ENCODE peak calls at places on chromosomes 5 and 9, in ten cellular contexts. I is fibroblast of lung; C is HepG2; X is psoas muscle; A is SJSA1; V is sigmoid colon; N is naive thymus-derived CD4-positive, alpha-beta T cell; K is IMR-90; D is Peyer's patch; P is brain microvascular endothelial cell. G is an unnamed sample. For H3K27me3 and H3K36me3, the result is how much of the 10 kb centered on the place peaks cover.

GRCh38 chr5:89338935-89339334 is 456.0 kb upstream of the MEF2C start:
- DNase-seq in D (no peak), C (no peak), N (no peak), A (peak), I (peak), X (no peak), V (no peak), P (no peak), K (peak), G (no peak)

GRCh38 chr5:157214399-157214798 is 33.8 kb downstream of the ITK start:
- DNase-seq in A (no peak), C (no peak), N (no peak), D (no peak), V (no peak), K (no peak), I (no peak), X (no peak), P (no peak), G (no peak)

GRCh38 chr5:154985126-154985525 is 28.4 kb upstream of the KIF4B start:
- DNase-seq in K (no peak), N (no peak), X (no peak), P (no peak), A (no peak), I (no peak), C (no peak), D (no peak), V (no peak), G (no peak)

GRCh38 chr5:79702606-79703380 is 13.2 kb downstream of the CMYA5 start:
- DNase-seq in D (no peak), A (no peak), K (no peak), I (no peak), C (peak), N (peak), X (peak), V (no peak), P (no peak), G (peak)

GRCh38 chr9:119859128-119859527 is 489.9 kb upstream of the BRINP1 start:
- DNase-seq in A (no peak), X (no peak), K (no peak), V (no peak), I (no peak), D (no peak), C (no peak), N (no peak), P (no peak), G (no peak)

GRCh38 chr5:126003309-126003708 is 419.9 kb upstream of the GRAMD2B start:
- DNase-seq in V (no peak), K (peak), C (no peak), X (no peak), P (peak), A (no peak), I (peak), N (no peak), D (no peak), G (no peak)

GRCh38 chr9:120555884-120556283 is 24.1 kb downstream of the CDK5RAP2 start:
- DNase-seq in A (no peak), N (no peak), K (no peak), D (no peak), P (no peak), V (no peak), I (no peak), C (no peak), X (no peak), G (no peak)

GRCh38 chr5:6291961-6292360 is 86.4 kb downstream of the MED10 start:
- DNase-seq in I (no peak), K (no peak), P (no peak), D (no peak), X (no peak), N (peak), A (no peak), C (peak), V (no peak), G (peak)

GRCh38 chr5:178078197-178078995 is 34.9 kb upstream of the N4BP3 start:
- DNase-seq in P (peak), V (no peak), X (no peak), C (no peak), N (no peak), K (peak), A (peak), I (peak), D (no peak), G (no peak)

GRCh38 chr5:103114440-103114839 is 5.5 kb downstream of the GIN1 start:
- DNase-seq in V (no peak), P (no peak), A (no peak), X (no peak), N (no peak), D (no peak), I (peak), K (no peak), C (no peak), G (no peak)

GRCh38 chr5:32309766-32310165 is 3.0 kb downstream of the MTMR12 start:
- DNase-seq in X (no peak), D (no peak), K (no peak), P (no peak), A (no peak), I (no peak), N (no peak), V (no peak), C (no peak), G (no peak)

GRCh38 chr9:81737871-81738507 is 48.6 kb upstream of the TLE1 start:
- DNase-seq in X (no peak), V (no peak), A (peak), N (no peak), K (peak), D (no peak), I (peak), C (peak), P (peak), G (no peak)

GRCh38 chr9:83706703-83707517 is 848 bp downstream of the UBQLN1 start:
- DNase-seq in N (peak), D (peak), X (peak), P (peak), C (peak), A (peak), K (peak), V (peak), I (peak), G (peak)

GRCh38 chr5:132469380-132470372 is 20.9 kb downstream of the IRF1 start:
- DNase-seq in A (no peak), N (no peak), C (peak), V (peak), X (no peak), I (no peak), D (peak), K (peak), P (no peak), G (no peak)

GRCh38 chr9:84789463-84789830 is 119.9 kb downstream of the NTRK2 start:
- DNase-seq in A (no peak), K (no peak), X (no peak), C (no peak), V (no peak), I (no peak), N (no peak), P (no peak), D (no peak), G (no peak)

GRCh38 chr9:1429328-1429727 is 379.2 kb downstream of the DMRT2 start:
- DNase-seq in K (no peak), D (no peak), A (no peak), C (peak), V (no peak), I (no peak), N (no peak), X (no peak), P (no peak), G (peak)

GRCh38 chr9:73154760-73155159 is 3.1 kb downstream of the ANXA1 start:
- DNase-seq in K (peak), D (no peak), P (no peak), V (no peak), I (peak), N (peak), X (no peak), A (no peak), C (no peak), G (no peak)

GRCh38 chr9:115118471-115119156 is 657 bp upstream of the TNC start:
- DNase-seq in C (no peak), P (peak), A (peak), X (peak), N (no peak), D (peak), I (peak), K (peak), V (peak), G (peak)

GRCh38 chr9:3526903-3527652 is 1.3 kb upstream of the RFX3 start:
- DNase-seq in P (peak), D (no peak), C (peak), N (no peak), X (peak), K (peak), A (no peak), V (no peak), I (no peak), G (no peak)

DNA sequence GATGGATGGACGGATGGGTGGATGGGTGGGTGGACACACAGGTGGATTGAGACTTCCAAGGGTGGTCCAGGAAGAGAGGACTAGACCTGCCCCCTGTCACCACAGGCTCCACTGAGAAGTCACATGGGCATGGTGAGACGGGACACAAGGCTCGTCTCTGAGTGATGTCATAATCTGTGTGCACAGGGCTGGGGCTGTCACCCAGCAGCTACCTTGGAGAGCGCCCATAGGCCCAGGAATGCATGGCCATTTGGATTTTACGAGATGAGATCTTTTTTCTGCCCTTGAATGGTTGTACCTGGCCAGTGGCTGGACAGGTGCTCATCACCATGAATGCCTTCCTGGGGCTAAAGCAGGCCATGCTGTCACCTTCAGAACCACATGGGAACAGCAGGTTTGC is 3.1 kb downstream of the OLFM1 start:
- DNase-seq in X (no peak), P (no peak), N (no peak), K (no peak), I (no peak), C (no peak), A (no peak), D (no peak), V (no peak), G (no peak)
- H3K27me3 ChIP-seq in X (under half), P (under half), N (under half), K (under half), I (under half), C (under half), A (under half), D (under half), V (under half), G (under half)

DNA sequence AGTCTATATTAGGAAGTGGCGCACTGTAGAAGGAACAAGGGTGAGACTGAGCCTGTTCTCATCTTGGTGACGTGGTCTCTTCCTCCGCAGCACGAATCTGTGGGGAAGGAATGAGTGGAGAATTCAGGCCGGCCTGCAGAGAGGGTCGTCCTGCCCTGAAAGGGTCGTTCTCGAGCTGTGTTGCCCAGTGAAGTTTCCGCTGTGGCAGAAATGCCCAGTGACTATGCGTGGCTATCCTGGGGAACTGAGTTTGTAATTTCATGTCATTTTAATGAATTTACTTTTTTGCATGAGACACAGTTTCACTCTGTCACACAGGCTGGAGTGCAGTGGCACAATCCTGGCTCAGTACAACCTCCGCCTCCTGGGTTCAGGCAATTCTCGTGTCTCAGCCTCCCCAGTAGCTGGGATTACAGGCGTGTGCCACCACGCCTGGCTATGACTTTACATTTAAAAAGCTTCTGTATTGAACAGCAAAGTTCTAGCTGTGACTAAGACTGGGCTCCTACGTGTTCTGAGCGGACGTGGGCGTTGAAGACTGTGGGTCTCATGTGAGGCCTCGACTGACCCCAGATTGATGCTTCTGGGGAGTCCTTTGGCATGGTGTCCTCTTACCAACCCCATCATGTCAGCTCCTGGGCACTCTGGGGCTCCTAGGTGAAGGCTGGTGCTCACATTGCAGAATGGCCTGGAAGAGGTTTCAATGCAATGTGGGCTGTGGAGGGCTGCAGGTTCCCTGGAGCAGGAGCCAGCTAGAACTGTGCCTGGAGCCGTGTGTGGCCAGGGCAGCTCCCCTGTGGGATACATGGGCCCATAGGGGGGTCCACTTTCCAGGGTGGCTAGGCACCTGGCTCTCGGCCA is 29.4 kb downstream of the SLC25A25 start:
- DNase-seq in C (no peak), X (no peak), V (no peak), I (peak), K (no peak), A (no peak), N (no peak), D (no peak), P (no peak), G (peak)
- H3K4me3 ChIP-seq in C (peak), X (peak), V (no peak), I (no peak), K (no peak), A (no peak), N (no peak), D (no peak), P (no peak), G (no peak)

GRCh38 chr5:77444356-77444755 is 47.8 kb downstream of the WDR41 start:
- DNase-seq in C (no peak), N (no peak), P (no peak), A (no peak), K (peak), V (no peak), X (no peak), D (no peak), I (peak), G (no peak)
- H3K36me3 ChIP-seq in C (under half), N (under half), P (under half), A (under half), K (under half), V (under half), X (under half), D (under half), I (under half), G (under half)

GRCh38 chr5:67152400-67152799 is 44.2 kb downstream of the CD180 start:
- DNase-seq in D (no peak), N (no peak), X (no peak), I (no peak), V (no peak), P (no peak), K (no peak), A (no peak), C (no peak), G (no peak)

GRCh38 chr5:67149933-67150523 is 46.6 kb downstream of the CD180 start:
- DNase-seq in C (no peak), K (peak), A (no peak), D (no peak), X (no peak), V (no peak), P (peak), N (no peak), I (no peak), G (peak)

GRCh38 chr5:67153292-67153691 is 43.3 kb downstream of the CD180 start:
- DNase-seq in K (no peak), P (no peak), I (no peak), N (no peak), D (no peak), V (no peak), A (no peak), C (peak), X (no peak), G (no peak)

GRCh38 chr5:67156976-67157583 is 39.5 kb downstream of the CD180 start:
- DNase-seq in D (peak), K (peak), V (no peak), X (peak), P (peak), N (peak), C (peak), A (peak), I (peak), G (peak)

GRCh38 chr5:67154518-67155206 is 41.9 kb downstream of the CD180 start:
- DNase-seq in K (no peak), A (no peak), D (no peak), X (no peak), C (no peak), I (no peak), P (no peak), V (no peak), N (no peak), G (no peak)
- H3K27me3 ChIP-seq in K (under half), A (under half), D (under half), X (under half), C (under half), I (under half), P (under half), V (under half), N (under half), G (under half)

GRCh38 chr9:94896512-94896911 is 170.0 kb downstream of the AOPEP start:
- DNase-seq in X (no peak), A (no peak), K (no peak), V (no peak), P (no peak), N (no peak), I (no peak), C (no peak), D (no peak), G (no peak)

GRCh38 chr9:94895668-94896067 is 169.2 kb downstream of the AOPEP start:
- DNase-seq in V (no peak), P (no peak), D (no peak), C (no peak), K (no peak), N (no peak), I (no peak), A (no peak), X (no peak), G (no peak)

GRCh38 chr9:94901019-94901363 is 174.5 kb downstream of the AOPEP start:
- DNase-seq in K (no peak), X (no peak), D (no peak), P (no peak), V (no peak), I (no peak), A (no peak), N (no peak), C (no peak), G (no peak)

GRCh38 chr9:94900222-94901018 is 173.9 kb downstream of the AOPEP start:
- DNase-seq in K (peak), X (no peak), N (no peak), C (no peak), A (peak), V (no peak), I (peak), D (no peak), P (peak), G (no peak)

GRCh38 chr9:94899464-94900221 is 173.1 kb downstream of the AOPEP start:
- DNase-seq in A (no peak), N (no peak), D (no peak), P (no peak), C (peak), I (peak), K (no peak), V (no peak), X (no peak), G (no peak)
- H3K4me3 ChIP-seq in A (no peak), N (no peak), D (no peak), P (no peak), C (peak), I (peak), K (no peak), V (no peak), X (no peak), G (no peak)

GRCh38 chr5:1323803-1324173 is 21.1 kb downstream of the CLPTM1L start:
- DNase-seq in D (peak), N (no peak), A (no peak), K (no peak), X (no peak), P (no peak), I (no peak), V (peak), C (no peak), G (no peak)

GRCh38 chr5:1322955-1323802 is 21.7 kb downstream of the CLPTM1L start:
- DNase-seq in D (peak), I (no peak), A (no peak), K (no peak), C (no peak), P (no peak), V (peak), X (no peak), N (no peak), G (no peak)

GRCh38 chr5:1320436-1321344 is 24.2 kb downstream of the CLPTM1L start:
- DNase-seq in C (no peak), D (no peak), N (no peak), A (no peak), V (peak), X (no peak), I (no peak), K (no peak), P (no peak), G (no peak)

GRCh38 chr5:1321576-1321975 is 23.3 kb downstream of the CLPTM1L start:
- DNase-seq in A (no peak), P (no peak), V (peak), I (no peak), K (no peak), X (no peak), N (no peak), C (no peak), D (peak), G (no peak)

GRCh38 chr5:1322036-1322903 is 22.6 kb downstream of the CLPTM1L start:
- DNase-seq in A (no peak), P (no peak), D (peak), X (no peak), I (no peak), V (peak), C (no peak), K (no peak), N (no peak), G (no peak)
- H3K36me3 ChIP-seq in A (half or more), P (half or more), D (half or more), X (under half), I (under half), V (half or more), C (under half), K (half or more), N (under half), G (under half)

DNA sequence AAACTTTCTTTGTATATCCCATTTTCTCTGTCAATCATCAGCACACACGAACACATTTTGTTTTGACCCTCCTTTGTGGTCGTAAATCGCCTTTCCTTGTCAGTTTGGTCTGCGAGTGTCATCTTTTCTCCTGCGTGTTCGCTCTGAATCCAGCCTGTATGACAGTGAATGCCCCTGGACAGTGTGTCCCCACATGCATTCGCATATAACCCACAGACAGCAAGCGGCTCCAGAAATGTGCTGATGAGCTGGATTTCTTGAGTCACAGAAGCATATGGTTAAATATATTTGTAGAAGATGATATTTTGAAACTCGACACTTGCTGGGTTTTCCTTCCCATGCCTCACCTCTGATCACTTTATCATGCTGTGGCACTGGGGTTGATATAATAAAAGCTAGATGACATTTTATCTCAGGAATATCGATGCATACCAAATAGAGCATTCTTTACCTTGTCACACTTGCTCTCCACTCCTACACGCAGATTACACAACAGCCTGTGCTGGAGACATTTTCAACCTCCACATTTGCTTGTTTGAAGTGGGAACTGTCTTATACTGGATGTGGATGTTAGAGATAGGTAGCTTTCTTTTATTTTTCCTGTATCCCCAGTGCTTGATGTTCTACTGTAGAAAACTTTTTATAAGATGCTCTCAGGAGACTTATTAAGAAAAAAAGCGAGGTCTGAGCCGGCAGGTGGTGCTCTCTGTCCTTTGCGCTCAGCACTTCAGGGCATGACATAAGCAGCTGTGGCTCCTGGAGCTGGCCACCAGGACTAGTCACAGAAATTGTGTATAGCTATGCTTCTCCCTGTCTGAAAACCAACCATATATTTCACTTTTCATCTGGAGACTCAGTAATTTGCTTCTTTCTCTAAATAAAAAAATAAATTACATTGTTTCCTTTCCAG is 215.1 kb downstream of the SH3GL2 start:
- DNase-seq in I (no peak), C (peak), P (peak), D (no peak), A (no peak), V (no peak), K (no peak), X (no peak), N (no peak), G (no peak)
- H3K27me3 ChIP-seq in I (under half), C (under half), P (under half), D (under half), A (under half), V (under half), K (under half), X (under half), N (under half), G (under half)

GRCh38 chr5:135067587-135067986 is 33.6 kb upstream of the PITX1 start:
- DNase-seq in A (no peak), X (no peak), K (no peak), C (no peak), P (no peak), V (peak), D (no peak), N (no peak), I (no peak), G (no peak)
- H3K4me3 ChIP-seq in A (no peak), X (no peak), K (no peak), C (no peak), P (no peak), V (no peak), D (no peak), N (no peak), I (no peak), G (no peak)